ENCODE peak calls at places on chromosomes 5 and 9, in eight cellular contexts. V, B, J, C, I, O, T and F are unnamed samples.

GRCh38 chr5:124194282-124194681 is 552.2 kb downstream of the ZNF608 start:
- DNase-seq in C (no peak), I (no peak), O (no peak), V (no peak), J (no peak), B (no peak), T (no peak), F (no peak)

GRCh38 chr5:124528838-124529237 is 217.6 kb downstream of the ZNF608 start:
- DNase-seq in B (no peak), C (no peak), O (no peak), V (no peak), I (no peak), J (no peak), T (no peak), F (no peak)

GRCh38 chr9:114551750-114552685 is 35.6 kb upstream of the ATP6V1G1 start:
- DNase-seq in B (no peak), O (no peak), T (no peak), I (peak), J (no peak), V (peak), C (peak), F (no peak)

GRCh38 chr5:128163991-128164390 is 80.4 kb downstream of the SLC12A2 start:
- DNase-seq in I (no peak), V (no peak), C (no peak), B (no peak), T (no peak), O (no peak), J (no peak), F (no peak)

GRCh38 chr5:52794519-52794918 is 6.8 kb downstream of the ITGA1 start:
- DNase-seq in B (no peak), I (no peak), J (no peak), V (no peak), O (no peak), C (peak), T (no peak), F (no peak)

GRCh38 chr5:158765407-158765806 is 334.3 kb downstream of the EBF1 start:
- DNase-seq in V (no peak), T (no peak), I (no peak), B (no peak), J (no peak), O (no peak), C (no peak), F (no peak)

GRCh38 chr9:36292641-36293040 is 34.4 kb upstream of the GNE start:
- DNase-seq in V (no peak), T (no peak), O (peak), J (no peak), B (no peak), I (no peak), C (no peak), F (no peak)

GRCh38 chr5:60402161-60402785 is 297.7 kb downstream of the DEPDC1B start:
- DNase-seq in T (no peak), O (no peak), J (no peak), I (no peak), V (no peak), C (no peak), B (no peak), F (no peak)

GRCh38 chr9:8940650-8941049 is 1141.1 kb upstream of the DMAC1 start:
- DNase-seq in I (no peak), O (no peak), J (no peak), T (no peak), C (no peak), V (no peak), B (no peak), F (no peak)

GRCh38 chr5:130138406-130139060 is 234.3 kb downstream of the CHSY3 start:
- DNase-seq in B (no peak), O (no peak), C (no peak), J (no peak), T (no peak), V (no peak), I (no peak), F (no peak)

GRCh38 chr5:54722846-54723433 is 205.4 kb downstream of the SNX18 start:
- DNase-seq in I (no peak), C (no peak), V (no peak), O (no peak), T (no peak), J (no peak), B (no peak), F (no peak)

GRCh38 chr5:87116821-87117512 is 150.7 kb upstream of the RASA1 start:
- DNase-seq in O (no peak), J (no peak), C (no peak), V (no peak), I (no peak), B (no peak), T (no peak), F (no peak)

GRCh38 chr9:129889936-129890717 is 54.9 kb downstream of the USP20 start:
- DNase-seq in C (no peak), O (peak), B (peak), J (no peak), I (no peak), V (no peak), T (no peak), F (peak)

GRCh38 chr9:129868571-129869486 is 33.6 kb downstream of the USP20 start:
- DNase-seq in C (no peak), V (no peak), B (peak), J (no peak), O (no peak), T (no peak), I (no peak), F (peak)

GRCh38 chr5:40631236-40631635 is 48.5 kb upstream of the PTGER4 start:
- DNase-seq in J (no peak), T (no peak), C (no peak), B (no peak), V (no peak), O (no peak), I (no peak), F (no peak)
- H3K4me3 ChIP-seq in J (no peak), T (no peak), C (no peak), B (no peak), V (no peak), O (no peak), I (no peak), F (no peak)

GRCh38 chr5:173657745-173658422 is 41.4 kb upstream of the BOD1 start:
- DNase-seq in C (no peak), I (no peak), T (no peak), O (no peak), J (peak), B (no peak), V (no peak), F (no peak)

GRCh38 chr5:173653822-173654523 is 37.5 kb upstream of the BOD1 start:
- DNase-seq in B (no peak), T (no peak), I (no peak), J (peak), V (no peak), C (no peak), O (no peak), F (no peak)

GRCh38 chr5:173660481-173661280 is 44.2 kb upstream of the BOD1 start:
- DNase-seq in V (no peak), B (no peak), T (no peak), C (no peak), O (no peak), J (peak), I (no peak), F (peak)

GRCh38 chr5:173659423-173659822 is 43.0 kb upstream of the BOD1 start:
- DNase-seq in I (no peak), C (no peak), T (no peak), B (no peak), J (peak), O (no peak), V (no peak), F (peak)

GRCh38 chr5:173655196-173655797 is 38.8 kb upstream of the BOD1 start:
- DNase-seq in B (no peak), C (no peak), I (no peak), V (no peak), J (no peak), O (no peak), T (no peak), F (no peak)
- TF ChIP-seq POLR2AphosphoS5 in B (no peak), C (no peak), I (no peak), V (no peak), J (no peak), O (no peak), T (no peak), F (no peak)

GRCh38 chr5:51465165-51465564 is 81.9 kb downstream of the ISL1 start:
- DNase-seq in V (peak), O (peak), J (no peak), I (no peak), C (no peak), B (no peak), T (no peak), F (peak)
- H3K4me3 ChIP-seq in V (peak), O (peak), J (no peak), I (no peak), C (no peak), B (no peak), T (no peak), F (no peak)

DNA sequence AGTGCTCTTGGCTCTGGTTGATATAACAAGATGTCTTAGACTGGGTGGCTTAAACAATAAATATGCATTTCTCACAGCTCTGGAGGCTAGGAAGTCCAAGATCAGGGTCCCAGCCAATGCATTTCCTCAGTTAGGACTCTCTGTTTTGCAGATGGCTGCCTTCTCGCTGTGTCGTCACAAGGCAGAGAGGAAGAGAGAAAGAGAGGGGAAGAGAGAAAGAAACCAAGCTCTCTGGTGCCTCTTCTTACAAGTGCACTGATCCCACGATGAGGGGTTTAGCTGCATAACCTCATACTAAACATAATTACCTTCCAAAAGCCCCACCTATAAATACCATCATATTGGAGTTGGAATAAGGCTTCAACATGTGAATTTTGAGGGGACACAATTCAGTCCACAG is 4.9 kb downstream of the CAMK4 start:
- DNase-seq in B (no peak), O (no peak), C (no peak), T (no peak), J (no peak), I (no peak), V (no peak), F (no peak)
- TF ChIP-seq POLR2AphosphoS5 in B (no peak), O (no peak), C (no peak), T (no peak), J (no peak), I (no peak), V (no peak), F (no peak)

GRCh38 chr5:37840036-37840909 is at the start of gene GDNF:
- DNase-seq in C (peak), B (no peak), O (peak), I (peak), J (no peak), T (no peak), V (peak), F (peak)

GRCh38 chr5:37842048-37842447 is 2.2 kb upstream of the GDNF start:
- DNase-seq in I (no peak), O (no peak), B (no peak), C (no peak), J (no peak), V (no peak), T (no peak), F (no peak)

GRCh38 chr5:37838933-37839341 is 904 bp downstream of the GDNF start:
- DNase-seq in O (peak), J (no peak), I (no peak), B (no peak), C (no peak), T (no peak), V (peak), F (no peak)

GRCh38 chr5:37839441-37840035 is 303 bp downstream of the GDNF start:
- DNase-seq in T (no peak), I (peak), J (no peak), V (peak), C (peak), O (peak), B (no peak), F (no peak)

GRCh38 chr5:37841223-37841622 is 1.4 kb upstream of the GDNF start:
- DNase-seq in O (no peak), C (no peak), J (no peak), T (no peak), B (no peak), V (no peak), I (no peak), F (no peak)
- H3K4me3 ChIP-seq in O (peak), C (no peak), J (no peak), T (no peak), B (no peak), V (no peak), I (no peak), F (no peak)

GRCh38 chr5:131209506-131210191 is 38.9 kb downstream of the LYRM7 start:
- DNase-seq in B (no peak), T (no peak), J (no peak), I (no peak), V (no peak), O (peak), C (no peak), F (no peak)
- TF ChIP-seq POLR2AphosphoS5 in B (no peak), T (no peak), J (no peak), I (no peak), V (no peak), O (no peak), C (no peak), F (no peak)

GRCh38 chr5:79516986-79517385 is 3.1 kb upstream of the HOMER1 start:
- DNase-seq in T (no peak), B (no peak), V (no peak), C (no peak), J (no peak), O (no peak), I (no peak), F (no peak)

GRCh38 chr5:79521156-79521555 is 7.2 kb upstream of the HOMER1 start:
- DNase-seq in O (no peak), I (no peak), T (no peak), V (no peak), C (no peak), B (no peak), J (no peak), F (no peak)

GRCh38 chr5:79518718-79519117 is 4.8 kb upstream of the HOMER1 start:
- DNase-seq in T (no peak), O (peak), V (no peak), J (no peak), C (no peak), I (no peak), B (no peak), F (no peak)

GRCh38 chr5:79514391-79515105 is 614 bp upstream of the HOMER1 start:
- DNase-seq in J (peak), I (peak), V (peak), T (peak), C (peak), B (peak), O (peak), F (peak)

DNA sequence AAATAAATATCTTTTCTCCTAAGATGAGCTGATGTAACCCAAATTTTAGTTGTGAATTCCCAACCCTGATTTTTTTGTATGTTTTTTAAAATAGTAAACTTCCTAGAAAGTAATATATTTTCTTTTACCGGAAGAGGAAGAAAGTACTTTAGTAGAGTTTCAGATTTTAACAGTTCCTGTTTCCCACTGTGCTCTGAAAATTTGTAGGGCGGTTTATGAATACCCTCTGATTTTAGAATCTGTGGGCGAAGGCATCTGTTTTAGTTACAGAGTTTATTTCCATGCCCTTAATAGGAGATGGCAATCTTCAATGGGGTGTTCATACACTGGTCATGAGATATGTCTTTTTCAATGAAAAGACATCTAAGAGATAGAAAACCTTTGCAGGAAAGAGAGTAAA is 3.7 kb upstream of the HOMER1 start:
- DNase-seq in V (no peak), J (no peak), B (no peak), I (no peak), T (no peak), O (no peak), C (no peak), F (no peak)
- H3K4me3 ChIP-seq in V (no peak), J (no peak), B (no peak), I (no peak), T (no peak), O (no peak), C (no peak), F (no peak)